ENCODE peak calls at places on chromosomes 4 and X, in seven cellular contexts. W is neuronal stem cell, P is IMR-90, V is mesenchymal stem cell, A is mesendoderm, J is trophoblast cell, Y is H1. K is an unnamed sample.

GRCh38 chr4:4320951-4321714 is 31.1 kb downstream of the ZBTB49 start:
- DNase-seq in W (no peak), P (no peak), V (no peak), A (no peak), J (no peak), Y (no peak), K (no peak)

GRCh38 chr4:19913670-19914069 is 338.0 kb upstream of the SLIT2 start:
- DNase-seq in W (no peak), P (peak; percentile 6), V (no peak), A (no peak), J (no peak), Y (no peak), K (no peak)

GRCh38 chr4:69095301-69095731 is 958 bp upstream of the UGT2B7 start:
- DNase-seq in W (no peak), P (peak; percentile 92), V (peak; percentile 26), A (no peak), J (no peak), Y (no peak), K (no peak)

GRCh38 chr4:5120067-5120466 is 68.8 kb downstream of the STK32B start:
- DNase-seq in W (no peak), P (no peak), V (no peak), A (no peak), J (no peak), Y (no peak), K (no peak)

GRCh38 chr4:104395219-104395618 is 99.5 kb downstream of the CXXC4 start:
- DNase-seq in W (no peak), P (no peak), V (peak; percentile 9), A (no peak), J (no peak), Y (no peak), K (no peak)

GRCh38 chr4:41644288-41644914 is 104.1 kb downstream of the PHOX2B start:
- DNase-seq in W (peak; percentile 81), P (peak; percentile 16), V (peak; percentile 67), A (peak; percentile 95), J (peak; percentile 78), Y (peak; percentile 99), K (peak; percentile 93)

GRCh38 chr4:74764119-74764518 is 30.2 kb downstream of the BTC start:
- DNase-seq in W (no peak), P (no peak), V (no peak), A (no peak), J (no peak), Y (no peak), K (no peak)

GRCh38 chrX:9703406-9703805 is 62.2 kb downstream of the GPR143 start:
- DNase-seq in W (no peak), P (no peak), V (no peak), A (no peak), J (no peak), Y (no peak), K (no peak)

GRCh38 chrX:71198066-71198465 is 25.0 kb upstream of the GJB1 start:
- DNase-seq in W (no peak), P (no peak), V (no peak), A (no peak), J (no peak), Y (no peak), K (no peak)

GRCh38 chr4:3115637-3116300 is 41.3 kb downstream of the HTT start:
- DNase-seq in W (no peak), P (peak; percentile 81), V (peak; percentile 78), A (no peak), J (peak; percentile 60), Y (no peak), K (no peak)

GRCh38 chr4:132593717-132594400 is 555.2 kb upstream of the PCDH10 start:
- DNase-seq in W (no peak), P (no peak), V (peak; percentile 3), A (no peak), J (no peak), Y (no peak), K (no peak)

GRCh38 chr4:8009710-8010534 is 70.3 kb upstream of the AFAP1 start:
- DNase-seq in W (no peak), P (no peak), V (no peak), A (no peak), J (no peak), Y (no peak), K (no peak)

GRCh38 chr4:39256436-39256835 is 74.1 kb downstream of the WDR19 start:
- DNase-seq in W (no peak), P (no peak), V (no peak), A (peak; percentile 36), J (no peak), Y (no peak), K (no peak)

GRCh38 chr4:186621959-186622553 is 66.7 kb upstream of the MTNR1A start:
- DNase-seq in W (no peak), P (peak; percentile 95), V (peak; percentile 88), A (peak; percentile 75), J (peak; percentile 99), Y (no peak), K (no peak)

GRCh38 chr4:126051709-126052424 is 737.1 kb downstream of the FAT4 start:
- DNase-seq in W (no peak), P (peak; percentile 84), V (peak; percentile 69), A (no peak), J (peak; percentile 35), Y (no peak), K (no peak)

GRCh38 chrX:83160096-83160495 is 348.0 kb upstream of the POU3F4 start:
- DNase-seq in W (no peak), P (no peak), V (no peak), A (peak; percentile 86), J (no peak), Y (no peak), K (no peak)

GRCh38 chr4:94412019-94413017 is 39.4 kb upstream of the PDLIM5 start:
- DNase-seq in W (no peak), P (peak; percentile 79), V (peak; percentile 69), A (no peak), J (no peak), Y (no peak), K (no peak)

GRCh38 chr4:872241-872981 is 46.5 kb upstream of the CPLX1 start:
- DNase-seq in W (no peak), P (no peak), V (no peak), A (no peak), J (no peak), Y (no peak), K (no peak)

GRCh38 chrX:31580227-31580626 is 508.4 kb upstream of the FTHL17 start:
- DNase-seq in W (no peak), P (peak; percentile 6), V (peak; percentile 66), A (peak; percentile 62), J (no peak), Y (no peak), K (no peak)

GRCh38 chr4:189202182-189202868 is 738.3 kb upstream of the FRG1 start:
- DNase-seq in W (peak; percentile 45), P (peak; percentile 92), V (peak; percentile 85), A (peak; percentile 51), J (no peak), Y (peak; percentile 72), K (peak; percentile 55)

GRCh38 chr4:159944477-159944876 is 841.6 kb downstream of the RAPGEF2 start:
- DNase-seq in W (no peak), P (no peak), V (no peak), A (no peak), J (no peak), Y (no peak), K (no peak)
- H2BK5ac ChIP-seq in W (no peak overlapping the region), P (no peak overlapping the region), V (no peak overlapping the region), A (no peak overlapping the region), J (no peak overlapping the region), Y (no peak overlapping the region), K (no peak overlapping the region)

GRCh38 chr4:6427439-6428090 is 44.8 kb downstream of the PPP2R2C start:
- DNase-seq in W (no peak), P (no peak), V (no peak), A (no peak), J (no peak), Y (no peak), K (no peak)
- H2BK5ac ChIP-seq in W (no peak overlapping the region), P (no peak overlapping the region), V (no peak overlapping the region), A (no peak overlapping the region), J (no peak overlapping the region), Y (no peak overlapping the region), K (no peak overlapping the region)

GRCh38 chrX:39161856-39162255 is 360.6 kb downstream of the MID1IP1 start:
- DNase-seq in W (no peak), P (no peak), V (no peak), A (no peak), J (no peak), Y (no peak), K (no peak)

GRCh38 chrX:39162322-39162721 is 361.1 kb downstream of the MID1IP1 start:
- DNase-seq in W (no peak), P (no peak), V (no peak), A (no peak), J (no peak), Y (peak; percentile 53), K (peak; percentile 38)

GRCh38 chrX:39157006-39157405 is 355.7 kb downstream of the MID1IP1 start:
- DNase-seq in W (no peak), P (no peak), V (peak; percentile 49), A (no peak), J (no peak), Y (no peak), K (no peak)

GRCh38 chrX:39158801-39159657 is 357.8 kb downstream of the MID1IP1 start:
- DNase-seq in W (no peak), P (peak; percentile 11), V (peak; percentile 95), A (peak; percentile 65), J (peak; percentile 36), Y (no peak), K (no peak)

GRCh38 chrX:39157796-39158195 is 356.5 kb downstream of the MID1IP1 start:
- DNase-seq in W (no peak), P (no peak), V (peak; percentile 27), A (no peak), J (no peak), Y (no peak), K (no peak)
- H2BK5ac ChIP-seq in W (no peak overlapping the region), P (no peak overlapping the region), V (no peak overlapping the region), A (no peak overlapping the region), J (no peak overlapping the region), Y (no peak overlapping the region), K (no peak overlapping the region)

DNA sequence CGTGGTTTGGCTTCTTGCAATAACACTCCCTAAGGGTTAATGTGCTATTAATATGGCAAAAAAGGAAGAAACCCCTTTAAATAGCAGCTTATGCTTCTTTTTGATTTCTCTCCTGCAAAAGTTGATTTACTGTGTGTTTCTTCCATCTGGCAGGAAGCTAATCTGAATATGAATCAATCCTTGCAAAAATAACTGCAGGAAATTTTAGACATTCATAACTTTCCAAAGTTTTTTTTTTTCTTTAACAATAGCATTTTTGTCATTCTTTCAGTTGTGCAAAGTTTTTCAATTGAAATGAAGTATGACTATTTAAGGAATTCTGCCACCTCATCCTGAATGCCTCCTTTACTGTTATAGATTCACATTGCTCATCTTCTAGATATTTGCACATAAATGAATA is 115.6 kb downstream of the SPANXA1 start:
- DNase-seq in W (no peak), P (peak; percentile 57), V (no peak), A (no peak), J (no peak), Y (no peak), K (no peak)
- H2BK5ac ChIP-seq in W (no peak overlapping the region), P (peak overlapping the region; percentile 73), V (no peak overlapping the region), A (no peak overlapping the region), J (no peak overlapping the region), Y (no peak overlapping the region), K (no peak overlapping the region)

DNA sequence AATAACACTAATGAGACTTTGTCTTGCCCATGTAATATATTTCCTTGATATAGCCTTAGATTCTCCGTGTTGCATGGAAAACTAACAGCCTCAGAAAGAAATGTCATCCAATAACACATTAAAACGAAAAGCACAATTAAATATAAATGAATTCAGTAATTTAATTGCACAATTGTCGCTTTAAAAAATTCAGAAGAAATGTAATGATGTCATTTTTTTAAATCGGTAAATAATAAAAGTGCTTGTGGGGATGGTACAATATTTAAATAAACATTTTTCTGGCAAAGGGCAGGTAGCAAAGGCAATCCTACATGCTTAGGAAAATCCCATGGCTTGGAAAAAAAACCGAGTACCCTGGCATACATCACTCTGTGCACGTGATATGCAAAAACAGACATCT is 225.3 kb upstream of the PPARGC1A start:
- DNase-seq in W (no peak), P (no peak), V (no peak), A (no peak), J (no peak), Y (no peak), K (no peak)
- H2BK5ac ChIP-seq in W (no peak overlapping the region), P (no peak overlapping the region), V (no peak overlapping the region), A (no peak overlapping the region), J (no peak overlapping the region), Y (no peak overlapping the region), K (no peak overlapping the region)

K was measured in H9.